ENCODE peak calls at places on chromosome 19, in nine cellular contexts. V is vagina, I is sigmoid colon, F is heart left ventricle, Q is Peyer's patch, A is ovary, P is H54, U is transverse colon, R is breast epithelium. M is an unnamed sample.

GRCh38 chr19:7739801-7740659 is 7.3 kb downstream of the CD209 start:
- DNase-seq in V (no peak), I (no peak), F (no peak), Q (no peak), A (no peak), P (no peak), U (no peak), R (no peak), M (no peak)

GRCh38 chr19:8366121-8366581 is 2.2 kb downstream of the ANGPTL4 start:
- DNase-seq in V (no peak), I (no peak), F (no peak), Q (no peak), A (no peak), P (peak; percentile 7), U (no peak), R (no peak), M (no peak)

GRCh38 chr19:36245210-36246005 is 30.5 kb downstream of the ZNF146 start:
- DNase-seq in V (no peak), I (no peak), F (no peak), Q (no peak), A (no peak), P (no peak), U (no peak), R (no peak), M (no peak)

GRCh38 chr19:5978606-5979552 is 939 bp upstream of the RANBP3 start:
- DNase-seq in V (no peak), I (no peak), F (no peak), Q (no peak), A (no peak), P (no peak), U (no peak), R (no peak), M (peak; percentile 88)

GRCh38 chr19:53333071-53333465 is 481 bp upstream of the ZNF845 start:
- DNase-seq in V (no peak), I (peak; percentile 82), F (peak; percentile 61), Q (peak; percentile 30), A (peak; percentile 63), P (peak; percentile 35), U (peak; percentile 44), R (no peak), M (peak; percentile 58)

GRCh38 chr19:1274852-1275259 is 474 bp upstream of the FAM174C start:
- DNase-seq in V (no peak), I (peak; percentile 77), F (peak; percentile 51), Q (no peak), A (no peak), P (no peak), U (no peak), R (no peak), M (no peak)

GRCh38 chr19:7995756-7996155 is 9.7 kb downstream of the ELAVL1 start:
- DNase-seq in V (no peak), I (no peak), F (no peak), Q (no peak), A (no peak), P (no peak), U (no peak), R (no peak), M (no peak)

GRCh38 chr19:21569497-21569870 is 64.1 kb downstream of the ZNF429 start:
- DNase-seq in V (no peak), I (no peak), F (peak; percentile 74), Q (peak; percentile 53), A (no peak), P (no peak), U (peak; percentile 32), R (no peak), M (no peak)

GRCh38 chr19:13700621-13701020 is 63.7 kb upstream of the MRI1 start:
- DNase-seq in V (no peak), I (no peak), F (no peak), Q (no peak), A (no peak), P (no peak), U (no peak), R (no peak), M (no peak)

GRCh38 chr19:55703790-55704215 is 28.8 kb downstream of the EPN1 start:
- DNase-seq in V (no peak), I (no peak), F (no peak), Q (peak; percentile 25), A (peak; percentile 79), P (peak; percentile 67), U (peak; percentile 69), R (no peak), M (peak; percentile 42)

GRCh38 chr19:913080-913748 is at the start of gene R3HDM4:
- DNase-seq in V (no peak), I (peak; percentile 90), F (peak; percentile 87), Q (peak; percentile 80), A (peak; percentile 89), P (peak; percentile 85), U (peak; percentile 89), R (peak; percentile 84), M (peak; percentile 98)

GRCh38 chr19:3094638-3095374 is 644 bp downstream of the GNA11 start:
- DNase-seq in V (no peak), I (no peak), F (peak; percentile 52), Q (no peak), A (peak; percentile 60), P (no peak), U (no peak), R (no peak), M (no peak)

GRCh38 chr19:41637484-41637883 is 10.6 kb upstream of the CEACAM4 start:
- DNase-seq in V (no peak), I (no peak), F (no peak), Q (no peak), A (no peak), P (no peak), U (no peak), R (no peak), M (no peak)

GRCh38 chr19:52270266-52270885 is 989 bp downstream of the ZNF766 start:
- DNase-seq in V (no peak), I (no peak), F (no peak), Q (no peak), A (no peak), P (peak; percentile 18), U (peak; percentile 12), R (no peak), M (peak; percentile 32)

GRCh38 chr19:48344892-48345291 is 18.8 kb downstream of the TMEM143 start:
- DNase-seq in V (no peak), I (no peak), F (no peak), Q (no peak), A (no peak), P (no peak), U (no peak), R (no peak), M (no peak)

GRCh38 chr19:45045671-45046353 is 7.0 kb downstream of the CLASRP start:
- DNase-seq in V (no peak), I (no peak), F (no peak), Q (no peak), A (no peak), P (no peak), U (no peak), R (no peak), M (no peak)
- TF ChIP-seq POLR2A in V (no peak), I (no peak), F (no peak), Q (no peak), A (no peak), P (no peak), U (no peak), R (no peak), M (no peak)

DNA sequence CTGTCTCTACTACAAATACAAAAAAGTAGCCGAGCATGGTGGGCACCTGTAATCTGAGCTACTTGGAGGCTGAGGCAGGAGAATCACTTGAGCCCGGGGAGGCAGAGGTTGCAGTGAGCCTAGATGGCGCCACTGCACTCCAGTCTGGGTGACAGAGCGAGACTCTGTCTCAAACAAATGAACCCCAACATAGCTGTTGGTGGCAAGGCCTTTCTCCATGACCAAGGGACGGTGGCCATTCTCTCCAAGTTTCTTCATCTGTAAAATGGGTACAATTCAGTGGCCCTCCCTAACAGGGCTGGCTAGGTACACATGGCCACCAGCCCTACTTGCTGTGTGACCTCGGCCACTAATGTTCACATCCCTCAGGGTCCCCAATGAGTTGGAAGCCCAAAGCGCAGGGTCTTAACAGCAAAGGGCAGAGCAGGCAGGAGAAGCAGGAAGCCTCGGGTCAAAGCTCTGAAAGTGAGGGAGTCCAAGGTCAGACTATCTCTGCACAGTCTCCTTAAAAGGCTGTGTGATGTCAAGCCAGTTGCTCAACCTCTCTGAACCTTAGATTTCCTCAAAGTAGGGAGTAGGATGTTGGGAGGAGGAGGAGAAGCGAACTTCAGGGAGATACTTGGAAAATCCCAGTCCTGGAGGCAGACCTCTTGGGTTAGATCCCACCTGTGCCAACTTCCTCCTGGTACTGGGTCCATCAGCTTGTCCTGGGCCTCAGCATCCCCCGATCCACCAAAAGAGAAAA is 2.7 kb downstream of the JUND start:
- DNase-seq in V (no peak), I (no peak), F (no peak), Q (peak; percentile 45), A (no peak), P (no peak), U (peak; percentile 55), R (no peak), M (no peak)
- TF ChIP-seq POLR2A in V (no peak), I (no peak), F (no peak), Q (no peak), A (peak; percentile 19), P (no peak), U (peak; percentile 5), R (no peak), M (no peak)

DNA sequence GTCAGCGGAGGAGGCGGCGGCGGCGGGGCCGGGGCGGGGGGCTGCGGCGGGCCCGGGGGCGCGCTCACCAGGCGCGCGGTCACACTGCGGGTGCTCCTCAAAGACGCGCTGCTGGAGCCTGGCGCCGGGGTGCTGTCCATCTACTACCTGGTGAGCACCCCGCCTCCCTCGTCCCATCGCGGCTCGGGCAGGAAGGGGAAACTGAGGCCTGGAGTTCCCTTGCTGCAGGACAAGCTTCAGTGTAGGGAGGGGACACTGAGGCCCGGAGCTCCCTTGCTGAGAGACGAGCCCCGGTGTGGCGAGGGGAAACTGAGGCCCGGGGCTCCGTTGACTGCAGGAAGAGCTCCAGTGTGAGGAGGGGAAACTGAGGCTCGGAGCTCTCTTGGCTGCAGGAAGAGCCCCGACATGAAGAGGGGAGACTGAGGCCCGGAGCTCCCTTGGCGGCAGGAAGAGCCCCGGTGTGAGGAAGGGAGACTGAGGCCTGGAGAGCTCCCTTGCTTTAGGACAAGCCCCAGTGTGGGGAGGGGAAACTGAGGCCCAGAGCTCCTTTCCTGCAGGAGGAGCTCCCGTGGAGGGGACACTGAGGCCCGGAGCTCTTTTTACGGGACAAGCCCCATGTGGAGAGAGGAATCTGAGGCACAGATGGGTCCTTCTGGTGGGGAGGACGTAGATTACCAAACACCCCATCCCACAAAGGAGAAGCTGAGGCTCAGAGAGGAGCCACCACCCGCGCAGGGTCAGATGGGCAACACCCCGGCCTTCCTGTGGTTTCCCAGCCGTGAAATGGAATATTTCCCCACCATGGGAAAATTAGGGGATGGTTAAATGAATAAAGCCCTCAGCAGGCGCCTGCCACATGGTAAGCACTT is 717 bp downstream of the MPND start:
- DNase-seq in V (no peak), I (peak; percentile 74), F (peak; percentile 56), Q (no peak), A (no peak), P (no peak), U (no peak), R (no peak), M (no peak)
- TF ChIP-seq POLR2A in V (no peak), I (no peak), F (no peak), Q (no peak), A (no peak), P (no peak), U (no peak), R (no peak), M (no peak)

DNA sequence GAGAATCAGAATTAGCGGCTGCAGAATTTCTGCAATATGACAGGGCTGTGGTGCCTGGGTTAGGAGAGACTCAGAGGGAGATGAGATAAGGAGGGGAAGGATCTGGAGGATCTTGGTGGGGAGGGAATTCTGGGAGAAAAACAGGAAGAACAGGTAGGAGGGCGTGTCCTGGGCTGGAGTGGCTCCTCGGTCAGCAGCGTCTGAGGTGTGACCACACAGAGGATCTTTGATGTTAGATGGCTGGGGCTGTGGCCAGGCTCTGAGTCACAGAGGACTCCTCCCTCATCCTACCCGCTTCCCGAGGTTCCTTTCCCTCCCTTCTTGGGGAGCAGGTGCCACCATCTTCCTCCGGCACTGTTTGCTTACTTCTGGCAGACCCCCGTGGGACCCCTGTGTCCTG is 6.4 kb upstream of the KLK6 start:
- DNase-seq in V (no peak), I (no peak), F (no peak), Q (no peak), A (no peak), P (peak; percentile 75), U (no peak), R (no peak), M (no peak)
- TF ChIP-seq POLR2A in V (no peak), I (no peak), F (no peak), Q (no peak), A (no peak), P (no peak), U (no peak), R (no peak), M (no peak)